ENCODE peak calls at places on chromosome 14, in five cellular contexts. H is breast epithelium, B is ovary, P is lower leg skin, C is suprapubic skin. E is an unnamed sample.

GRCh38 chr14:59215353-59215752 is 26.9 kb downstream of the DAAM1 start:
- DNase-seq in H (peak), B (peak), P (peak), C (peak), E (peak)

GRCh38 chr14:74922752-74923401 is at the start of gene RPS6KL1:
- DNase-seq in H (peak), B (peak), P (peak), C (peak), E (peak)

GRCh38 chr14:34297786-34298520 is 164.1 kb downstream of the SPTSSA start:
- DNase-seq in H (no peak), B (no peak), P (no peak), C (no peak), E (no peak)

GRCh38 chr14:33309081-33309480 is 370.4 kb downstream of the NPAS3 start:
- DNase-seq in H (no peak), B (no peak), P (no peak), C (no peak), E (no peak)

GRCh38 chr14:95765016-95765415 is 51.1 kb upstream of the TCL1A start:
- DNase-seq in H (no peak), B (no peak), P (no peak), C (no peak), E (no peak)

GRCh38 chr14:103908580-103908979 is 19.7 kb upstream of the TDRD9 start:
- DNase-seq in H (no peak), B (no peak), P (no peak), C (no peak), E (no peak)

GRCh38 chr14:74682169-74682952 is 30.5 kb downstream of the AREL1 start:
- DNase-seq in H (no peak), B (no peak), P (no peak), C (no peak), E (no peak)

GRCh38 chr14:72617391-72618011 is 276.4 kb downstream of the DPF3 start:
- DNase-seq in H (peak), B (peak), P (peak), C (peak), E (no peak)

GRCh38 chr14:42804146-42804545 is 1197.5 kb downstream of the LRFN5 start:
- DNase-seq in H (no peak), B (no peak), P (no peak), C (no peak), E (no peak)

GRCh38 chr14:104287301-104288009 is 149.1 kb downstream of the KIF26A start:
- DNase-seq in H (no peak), B (peak), P (no peak), C (no peak), E (peak)

GRCh38 chr14:85415015-85415712 is 114.8 kb upstream of the FLRT2 start:
- DNase-seq in H (peak), B (peak), P (peak), C (no peak), E (peak)

GRCh38 chr14:81826080-81826479 is 292.4 kb upstream of the SEL1L start:
- DNase-seq in H (no peak), B (no peak), P (no peak), C (no peak), E (no peak)

GRCh38 chr14:22598896-22599244 is 770 bp downstream of the ABHD4 start:
- DNase-seq in H (peak), B (peak), P (no peak), C (no peak), E (peak)

GRCh38 chr14:33950320-33951182 is at the start of gene EGLN3:
- DNase-seq in H (peak), B (peak), P (peak), C (peak), E (peak)

GRCh38 chr14:90461425-90461824 is 64.6 kb downstream of the CALM1 start:
- DNase-seq in H (no peak), B (no peak), P (peak), C (no peak), E (no peak)

GRCh38 chr14:89845346-89845745 is 109.2 kb downstream of the EFCAB11 start:
- DNase-seq in H (no peak), B (no peak), P (no peak), C (no peak), E (no peak)

GRCh38 chr14:105436891-105437722 is 17.5 kb downstream of the MTA1 start:
- DNase-seq in H (no peak), B (no peak), P (no peak), C (no peak), E (no peak)

DNA sequence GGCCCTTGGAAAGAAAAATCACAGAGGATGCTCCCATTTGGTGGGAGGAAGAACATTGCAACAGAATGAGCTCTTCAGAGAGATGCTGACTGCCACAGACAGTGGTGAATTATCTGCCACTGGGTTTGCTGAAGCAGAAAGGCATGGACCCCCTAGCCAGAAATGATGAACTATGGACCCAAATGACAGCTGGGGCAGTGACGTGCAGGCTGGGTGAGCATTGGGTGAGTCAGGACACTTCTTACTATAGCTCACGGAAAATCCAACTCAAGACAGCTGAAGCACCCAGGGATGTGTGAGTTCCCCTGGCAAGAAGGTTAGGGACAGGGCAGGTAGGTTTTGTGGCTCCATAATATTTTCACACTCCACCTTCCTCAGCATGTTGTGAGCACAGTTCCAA is 993.2 kb downstream of the BCL11B start:
- DNase-seq in H (no peak), B (no peak), P (no peak), C (no peak), E (no peak)
- TF ChIP-seq POLR2A in H (no peak), B (no peak), P (no peak), C (no peak), E (no peak)

DNA sequence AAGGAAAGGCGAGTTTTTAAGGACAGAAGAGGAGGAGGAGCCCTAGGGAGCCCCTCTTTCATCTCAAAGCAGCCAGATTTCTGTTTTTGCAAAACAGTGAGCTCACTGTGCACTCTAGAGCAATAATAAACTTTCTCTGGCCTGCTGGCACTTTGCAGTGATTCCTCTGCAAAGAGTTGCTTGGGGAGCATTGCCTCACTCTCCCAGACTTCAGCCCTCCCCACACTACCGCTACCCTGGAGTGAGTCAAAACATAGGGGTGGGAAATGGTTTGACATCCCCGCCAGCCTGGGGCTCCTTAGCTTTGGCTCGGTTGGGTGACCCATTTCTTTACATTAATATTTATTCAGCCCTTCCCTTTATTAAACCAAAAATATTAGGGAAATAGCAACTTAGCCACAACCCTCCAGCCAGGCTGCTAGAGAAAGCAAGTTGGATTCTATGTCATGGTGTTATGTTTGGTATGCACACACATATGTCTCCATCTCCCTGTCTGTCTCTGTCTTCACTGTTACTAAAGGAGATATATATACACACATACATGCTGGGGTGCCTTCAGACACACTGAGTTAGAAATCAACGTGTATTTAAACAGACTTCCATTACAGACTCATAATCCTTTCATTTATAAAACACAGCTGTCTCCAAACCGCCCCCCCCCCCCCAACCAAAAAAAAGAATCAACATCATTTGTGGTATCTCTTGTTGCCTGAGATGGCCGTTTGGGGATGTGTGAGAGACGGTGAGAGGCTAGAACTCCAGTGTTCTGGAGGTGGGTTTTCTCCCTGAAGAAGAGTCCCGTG is 3.4 kb upstream of the IRF2BPL start:
- DNase-seq in H (no peak), B (peak), P (no peak), C (no peak), E (no peak)
- H3K4me3 ChIP-seq in H (peak), B (peak), P (no peak), C (peak), E (no peak)

GRCh38 chr14:24948261-24948847 is 101.6 kb downstream of the STXBP6 start:
- DNase-seq in H (no peak), B (no peak), P (no peak), C (no peak), E (no peak)

GRCh38 chr14:24954037-24954696 is 95.8 kb downstream of the STXBP6 start:
- DNase-seq in H (no peak), B (no peak), P (no peak), C (no peak), E (no peak)

GRCh38 chr14:24956104-24956503 is 93.8 kb downstream of the STXBP6 start:
- DNase-seq in H (no peak), B (no peak), P (no peak), C (no peak), E (no peak)

GRCh38 chr14:24954697-24955037 is 95.3 kb downstream of the STXBP6 start:
- DNase-seq in H (no peak), B (no peak), P (no peak), C (no peak), E (no peak)

GRCh38 chr14:24952851-24953666 is 96.9 kb downstream of the STXBP6 start:
- DNase-seq in H (no peak), B (no peak), P (no peak), C (no peak), E (no peak)
- TF ChIP-seq CTCF in H (no peak), B (no peak), P (no peak), C (no peak), E (no peak)

GRCh38 chr14:20626274-20626673 is 15.2 kb downstream of the OR6S1 start:
- DNase-seq in H (no peak), B (no peak), P (no peak), C (no peak), E (no peak)

GRCh38 chr14:20623798-20624197 is 17.7 kb downstream of the OR6S1 start:
- DNase-seq in H (no peak), B (no peak), P (no peak), C (no peak), E (no peak)

GRCh38 chr14:20620798-20621478 is 20.6 kb downstream of the OR6S1 start:
- DNase-seq in H (no peak), B (no peak), P (no peak), C (no peak), E (no peak)

GRCh38 chr14:20624495-20625070 is 16.9 kb downstream of the OR6S1 start:
- DNase-seq in H (no peak), B (peak), P (peak), C (peak), E (peak)

GRCh38 chr14:20622816-20623291 is 18.6 kb downstream of the OR6S1 start:
- DNase-seq in H (no peak), B (no peak), P (no peak), C (no peak), E (no peak)
- TF ChIP-seq POLR2A in H (no peak), B (no peak), P (no peak), C (no peak), E (no peak)

GRCh38 chr14:77088219-77088618 is 9.8 kb upstream of the CIPC start:
- DNase-seq in H (peak), B (no peak), P (no peak), C (no peak), E (peak)
- H3K4me3 ChIP-seq in H (no peak), B (no peak), P (no peak), C (no peak), E (no peak)

DNA sequence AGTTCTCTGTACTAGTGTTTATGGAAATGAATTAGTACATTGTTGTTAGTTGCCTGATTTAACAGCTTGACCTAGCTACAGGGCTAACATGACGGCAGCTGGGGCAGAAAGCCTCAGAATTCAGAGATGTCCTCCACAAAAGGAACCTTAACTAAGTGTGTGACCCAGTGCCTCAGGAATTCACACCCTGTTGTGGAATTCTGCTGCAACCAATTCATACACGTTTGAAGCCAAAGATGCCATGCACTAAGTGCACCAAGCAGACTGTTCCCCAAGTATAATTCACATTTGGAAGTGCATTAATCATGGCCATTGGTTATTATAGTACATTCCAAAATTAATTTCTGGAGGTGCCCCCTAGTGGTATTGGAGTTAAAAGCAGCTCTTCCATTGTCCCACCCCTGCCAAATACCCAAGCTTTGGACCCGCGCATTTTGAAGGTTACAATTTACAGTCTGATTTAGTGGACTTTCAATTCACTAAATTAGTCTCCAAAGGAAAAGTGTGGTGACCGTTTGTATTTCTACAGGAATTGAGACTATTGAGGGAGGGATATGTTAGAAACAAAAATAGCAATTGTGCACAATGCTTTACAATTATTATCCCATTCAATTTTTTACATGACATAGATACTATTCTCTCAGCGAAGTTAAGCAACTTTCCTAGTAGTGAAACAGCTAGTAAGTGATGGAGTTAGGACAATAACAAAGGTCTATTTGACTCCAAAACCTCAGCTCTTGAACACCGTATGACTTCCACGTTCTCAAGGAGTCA is 85.9 kb downstream of the PAX9 start:
- DNase-seq in H (no peak), B (no peak), P (no peak), C (no peak), E (no peak)
- TF ChIP-seq CTCF in H (no peak), B (no peak), P (no peak), C (no peak), E (peak)